ENCODE peak calls at places on chromosomes 11 and 22, in ten cellular contexts. M is gastroesophageal sphincter; I is stimulated activated effector memory CD8-positive, alpha-beta T cell treated with anti-CD3 and anti-CD28 coated beads, Interleukin-12 subunit alpha, Interleukin-12 subunit beta, amount 100 ng/mL, for 72 hours; B is T-cell; O is naive thymus-derived CD8-positive, alpha-beta T cell; U is right lobe of liver; K is Right ventricle myocardium inferior; L is CD4-positive, alpha-beta T cell; C is activated CD8-positive, alpha-beta T cell treated with anti-CD3 and anti-CD28 coated beads for 36 hours; T is stimulated activated naive CD8-positive, alpha-beta T cell treated with anti-CD3 and anti-CD28 coated beads, Interleukin-15, Interleukin-2, amounts not matched to agents 100 U/mL and 50 U/mL, for 24 hours. Z is an unnamed sample.

GRCh38 chr11:88375927-88376470 is 38.5 kb upstream of the CTSC start:
- ATAC-seq in M (no peak), K (no peak), B (no peak), I (no peak), L (no peak), U (no peak), O (no peak), C (no peak), T (no peak), Z (no peak)

GRCh38 chr11:86067230-86068137 is 1.4 kb downstream of the PICALM start:
- ATAC-seq in B (no peak), L (no peak), M (no peak), T (no peak), I (no peak), O (no peak), C (no peak), K (no peak), U (peak), Z (peak)

GRCh38 chr11:75223954-75224643 is 16.5 kb upstream of the TPBGL start:
- ATAC-seq in I (peak), M (no peak), B (no peak), K (no peak), T (no peak), C (no peak), U (peak), L (no peak), O (no peak), Z (no peak)

GRCh38 chr22:47692811-47693210 is 930.4 kb downstream of the TBC1D22A start:
- ATAC-seq in T (no peak), M (no peak), B (no peak), U (no peak), K (no peak), I (peak), O (no peak), L (no peak), C (no peak), Z (no peak)

GRCh38 chr11:126137146-126137545 is 74.3 kb downstream of the RPUSD4 start:
- ATAC-seq in U (no peak), O (no peak), B (no peak), L (no peak), K (no peak), M (no peak), I (no peak), T (no peak), C (no peak), Z (no peak)

GRCh38 chr22:27303718-27304117 is 497.8 kb downstream of the MN1 start:
- ATAC-seq in U (no peak), M (no peak), O (no peak), T (no peak), I (no peak), C (no peak), L (no peak), K (no peak), B (no peak), Z (no peak)

GRCh38 chr11:4539603-4540219 is 5.3 kb upstream of the OR52M1 start:
- ATAC-seq in K (peak), B (no peak), I (peak), O (peak), C (peak), T (peak), L (peak), M (peak), U (peak), Z (peak)

GRCh38 chr11:33978376-33978775 is 73.2 kb upstream of the CAPRIN1 start:
- ATAC-seq in U (no peak), M (no peak), T (no peak), K (no peak), I (no peak), C (no peak), L (no peak), O (no peak), B (no peak), Z (no peak)

GRCh38 chr11:20155683-20156279 is 4.5 kb downstream of the DBX1 start:
- ATAC-seq in K (no peak), O (no peak), I (no peak), T (no peak), M (no peak), L (no peak), C (no peak), B (no peak), U (no peak), Z (no peak)

GRCh38 chr11:47264119-47264915 is 5.6 kb upstream of the MADD start:
- ATAC-seq in I (no peak), L (no peak), B (no peak), M (no peak), T (no peak), O (no peak), C (no peak), U (no peak), K (no peak), Z (no peak)

GRCh38 chr11:3614742-3615171 is 27.0 kb downstream of the ART5 start:
- ATAC-seq in K (peak), U (peak), O (peak), T (peak), B (peak), L (peak), C (peak), M (no peak), I (peak), Z (peak)